ENCODE peak calls at places on chromosomes 1 and 21, in four cellular contexts. One of them, this sample, is unnamed.
A peak's percentile ranks its signal among the peaks of the same experiment; 100 is the strongest.

GRCh38 chr1:26345718-26346117 is 8.2 kb downstream of the CRYBG2 start:
- ATAC-seq in HCT116: no peak
- ATAC-seq in right lobe of liver: no peak
- ATAC-seq in lung: no peak
- ATAC-seq in this sample: no peak

GRCh38 chr21:33109574-33110339 is 39.8 kb downstream of the OLIG1 start:
- ATAC-seq in lung: no peak
- ATAC-seq in HCT116: no peak
- ATAC-seq in right lobe of liver: no peak
- ATAC-seq in this sample: peak; percentile 13

GRCh38 chr1:117851687-117852086 is 77.7 kb downstream of the GDAP2 start:
- ATAC-seq in right lobe of liver: no peak
- ATAC-seq in HCT116: no peak
- ATAC-seq in lung: no peak
- ATAC-seq in this sample: no peak

GRCh38 chr1:163410073-163410522 is 88.3 kb downstream of the NUF2 start:
- ATAC-seq in HCT116: peak; percentile 34
- ATAC-seq in right lobe of liver: peak; percentile 63
- ATAC-seq in lung: no peak
- ATAC-seq in this sample: no peak

GRCh38 chr21:42942244-42942643 is 16.8 kb upstream of the ERVH48-1 start:
- ATAC-seq in lung: no peak
- ATAC-seq in right lobe of liver: no peak
- ATAC-seq in HCT116: no peak
- ATAC-seq in this sample: no peak

GRCh38 chr1:202857136-202857610 is 31.8 kb downstream of the RABIF start:
- ATAC-seq in lung: no peak
- ATAC-seq in right lobe of liver: peak; percentile 3
- ATAC-seq in HCT116: no peak
- ATAC-seq in this sample: no peak

GRCh38 chr1:17561252-17561558 is 21.7 kb downstream of the ARHGEF10L start:
- ATAC-seq in right lobe of liver: no peak
- ATAC-seq in lung: no peak
- ATAC-seq in HCT116: peak; percentile 16
- ATAC-seq in this sample: peak; percentile 45

GRCh38 chr1:109927908-109928307 is 17.3 kb downstream of the CSF1 start:
- ATAC-seq in HCT116: no peak
- ATAC-seq in lung: peak; percentile 32
- ATAC-seq in right lobe of liver: peak; percentile 67
- ATAC-seq in this sample: peak; percentile 76

GRCh38 chr1:154407021-154407865 is 2.1 kb downstream of the IL6R start:
- ATAC-seq in HCT116: no peak
- ATAC-seq in right lobe of liver: peak; percentile 10
- ATAC-seq in lung: peak; percentile 15
- ATAC-seq in this sample: no peak

GRCh38 chr1:89671775-89672488 is 39.0 kb downstream of the LRRC8C start:
- ATAC-seq in HCT116: no peak
- ATAC-seq in right lobe of liver: no peak
- ATAC-seq in lung: no peak
- ATAC-seq in this sample: no peak

GRCh38 chr21:20662523-20662922 is 335.7 kb upstream of the NCAM2 start:
- ATAC-seq in lung: no peak
- ATAC-seq in HCT116: no peak
- ATAC-seq in right lobe of liver: no peak
- ATAC-seq in this sample: no peak

GRCh38 chr1:152479792-152480595 is 30.6 kb upstream of the LCE5A start:
- ATAC-seq in lung: no peak
- ATAC-seq in HCT116: peak; percentile 100
- ATAC-seq in right lobe of liver: no peak
- ATAC-seq in this sample: no peak

GRCh38 chr1:192476802-192477298 is 98.7 kb upstream of the RGS1 start:
- ATAC-seq in right lobe of liver: peak; percentile 60
- ATAC-seq in lung: peak; percentile 80
- ATAC-seq in HCT116: no peak
- ATAC-seq in this sample: peak; percentile 65

GRCh38 chr1:13809461-13810159 is 109.6 kb downstream of the PRDM2 start:
- ATAC-seq in HCT116: no peak
- ATAC-seq in right lobe of liver: no peak
- ATAC-seq in lung: no peak
- ATAC-seq in this sample: no peak

GRCh38 chr1:17027403-17027802 is 15.7 kb upstream of the ATP13A2 start:
- ATAC-seq in right lobe of liver: peak; percentile 38
- ATAC-seq in lung: peak; percentile 58
- ATAC-seq in HCT116: peak; percentile 38
- ATAC-seq in this sample: no peak

GRCh38 chr1:29121951-29122661 is 1.6 kb downstream of the TMEM200B start:
- ATAC-seq in right lobe of liver: no peak
- ATAC-seq in HCT116: peak; percentile 17
- ATAC-seq in lung: no peak
- ATAC-seq in this sample: peak; percentile 1

GRCh38 chr1:234887026-234887910 is 241.4 kb downstream of the TOMM20 start:
- ATAC-seq in right lobe of liver: no peak
- ATAC-seq in lung: no peak
- ATAC-seq in HCT116: no peak
- ATAC-seq in this sample: peak; percentile 71

GRCh38 chr1:74824497-74825107 is 91.7 kb downstream of the TYW3 start:
- ATAC-seq in HCT116: no peak
- ATAC-seq in right lobe of liver: no peak
- ATAC-seq in lung: no peak
- ATAC-seq in this sample: no peak

GRCh38 chr1:66352783-66353182 is 181.2 kb upstream of the SGIP1 start:
- ATAC-seq in HCT116: no peak
- ATAC-seq in lung: no peak
- ATAC-seq in right lobe of liver: no peak
- ATAC-seq in this sample: no peak

GRCh38 chr1:206716519-206717236 is 32.0 kb downstream of the MAPKAPK2 start:
- ATAC-seq in HCT116: no peak
- ATAC-seq in right lobe of liver: no peak
- ATAC-seq in lung: no peak
- ATAC-seq in this sample: no peak

GRCh38 chr21:15466329-15466728 is 263.5 kb upstream of the USP25 start:
- ATAC-seq in right lobe of liver: no peak
- ATAC-seq in HCT116: no peak
- ATAC-seq in lung: no peak
- ATAC-seq in this sample: no peak

GRCh38 chr1:98211271-98211840 is 290.5 kb upstream of the DPYD start:
- ATAC-seq in HCT116: no peak
- ATAC-seq in lung: no peak
- ATAC-seq in right lobe of liver: no peak
- ATAC-seq in this sample: no peak

GRCh38 chr1:19547814-19548213 is 62.5 kb upstream of the CAPZB start:
- ATAC-seq in HCT116: no peak
- ATAC-seq in right lobe of liver: peak; percentile 20
- ATAC-seq in lung: no peak
- ATAC-seq in this sample: no peak

GRCh38 chr1:103517380-103518047 is 8.0 kb upstream of the RNPC3 start:
- ATAC-seq in right lobe of liver: no peak
- ATAC-seq in lung: no peak
- ATAC-seq in HCT116: no peak
- ATAC-seq in this sample: no peak

GRCh38 chr1:185474440-185475149 is 157.6 kb upstream of the IVNS1ABP start:
- ATAC-seq in right lobe of liver: no peak
- ATAC-seq in HCT116: no peak
- ATAC-seq in lung: no peak
- ATAC-seq in this sample: no peak

GRCh38 chr1:151370211-151370911 is 2.1 kb downstream of the SELENBP1 start:
- ATAC-seq in lung: no peak
- ATAC-seq in HCT116: no peak
- ATAC-seq in right lobe of liver: no peak
- ATAC-seq in this sample: no peak

GRCh38 chr1:216560527-216560926 is 137.3 kb upstream of the USH2A start:
- ATAC-seq in lung: no peak
- ATAC-seq in HCT116: no peak
- ATAC-seq in right lobe of liver: no peak
- ATAC-seq in this sample: no peak

GRCh38 chr1:193031431-193031830 is 27.7 kb downstream of the UCHL5 start:
- ATAC-seq in HCT116: peak; percentile 61
- ATAC-seq in right lobe of liver: peak; percentile 59
- ATAC-seq in lung: no peak
- ATAC-seq in this sample: no peak

GRCh38 chr1:149995927-149996326 is 14.6 kb downstream of the OTUD7B start:
- ATAC-seq in HCT116: no peak
- ATAC-seq in lung: peak; percentile 19
- ATAC-seq in right lobe of liver: peak; percentile 72
- ATAC-seq in this sample: no peak

DNA sequence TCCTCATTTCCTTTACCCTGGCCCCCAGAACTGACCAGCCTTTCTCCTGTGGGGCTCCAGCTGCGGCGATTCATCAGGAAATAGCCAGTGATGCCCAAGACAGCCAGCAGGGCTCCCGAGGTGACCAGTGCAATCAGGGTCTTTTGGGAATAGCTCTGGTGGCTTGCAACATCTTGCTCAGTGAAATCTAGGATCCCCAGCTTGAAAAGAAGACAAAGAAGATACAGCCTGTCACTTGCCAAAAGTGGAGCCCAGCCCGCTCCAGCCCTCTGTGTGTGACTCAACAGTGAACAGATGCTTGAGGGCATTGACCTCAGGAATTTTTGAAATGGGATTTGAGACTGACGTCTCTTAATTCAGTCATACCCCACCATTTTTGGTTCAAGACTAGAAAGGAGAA is 22.3 kb downstream of the CD34 start:
- ATAC-seq in right lobe of liver: no peak
- ATAC-seq in lung: no peak
- ATAC-seq in HCT116: no peak
- ATAC-seq in this sample: peak; percentile 57
- TF ChIP-seq CTCF in right lobe of liver: no peak
- TF ChIP-seq CTCF in lung: no peak
- TF ChIP-seq CTCF in HCT116: no peak
- TF ChIP-seq CTCF in this sample: no peak

DNA sequence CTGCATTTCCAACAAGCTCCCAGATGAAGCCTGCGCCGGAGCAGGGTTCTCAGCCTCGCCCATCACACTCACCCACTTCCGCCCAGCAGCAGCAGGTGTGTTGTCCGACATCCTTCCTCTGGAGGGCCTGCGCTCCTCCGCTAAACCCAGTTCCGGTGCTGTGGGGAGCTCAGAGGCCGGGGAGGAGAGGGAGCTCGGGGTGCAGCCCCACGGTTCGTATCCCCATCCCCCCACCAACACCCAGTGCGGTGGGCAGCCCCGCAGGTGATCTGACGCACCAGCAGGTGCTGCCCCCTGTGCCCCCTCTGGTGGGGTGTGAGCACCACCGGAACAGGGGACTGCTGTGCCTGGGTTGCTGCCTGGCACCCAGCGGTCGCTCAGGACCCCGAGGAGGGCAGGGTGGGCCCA is 3.4 kb upstream of the PEX10 start:
- ATAC-seq in right lobe of liver: no peak
- ATAC-seq in HCT116: no peak
- ATAC-seq in lung: no peak
- ATAC-seq in this sample: no peak
- H3K4me3 ChIP-seq in right lobe of liver: no peak overlapping the region
- H3K4me3 ChIP-seq in HCT116: no peak overlapping the region
- H3K4me3 ChIP-seq in lung: no peak overlapping the region
- H3K4me3 ChIP-seq in this sample: no peak overlapping the region

GRCh38 chr1:164774413-164774812 is 215.4 kb downstream of the PBX1 start:
- ATAC-seq in HCT116: no peak
- ATAC-seq in lung: no peak
- ATAC-seq in right lobe of liver: no peak
- ATAC-seq in this sample: no peak
- TF ChIP-seq CTCF in HCT116: no peak
- TF ChIP-seq CTCF in lung: no peak
- TF ChIP-seq CTCF in right lobe of liver: no peak
- TF ChIP-seq CTCF in this sample: no peak

GRCh38 chr21:46665566-46665965 is 30.1 kb downstream of the PRMT2 start:
- ATAC-seq in HCT116: no peak
- ATAC-seq in lung: no peak
- ATAC-seq in right lobe of liver: no peak
- ATAC-seq in this sample: no peak

GRCh38 chr21:46664316-46664995 is 29.0 kb downstream of the PRMT2 start:
- ATAC-seq in lung: no peak
- ATAC-seq in right lobe of liver: no peak
- ATAC-seq in HCT116: no peak
- ATAC-seq in this sample: no peak

GRCh38 chr21:46667735-46668380 is 32.4 kb downstream of the PRMT2 start:
- ATAC-seq in lung: peak; percentile 59
- ATAC-seq in HCT116: peak; percentile 77
- ATAC-seq in right lobe of liver: peak; percentile 21
- ATAC-seq in this sample: no peak

GRCh38 chr21:46668381-46668780 is 32.9 kb downstream of the PRMT2 start:
- ATAC-seq in right lobe of liver: no peak
- ATAC-seq in lung: no peak
- ATAC-seq in HCT116: no peak
- ATAC-seq in this sample: no peak

GRCh38 chr21:46667191-46667734 is 31.8 kb downstream of the PRMT2 start:
- ATAC-seq in right lobe of liver: no peak
- ATAC-seq in HCT116: peak; percentile 77
- ATAC-seq in lung: no peak
- ATAC-seq in this sample: no peak
- H3K4me3 ChIP-seq in right lobe of liver: no peak overlapping the region
- H3K4me3 ChIP-seq in HCT116: peak overlapping the region; percentile 51
- H3K4me3 ChIP-seq in lung: peak overlapping the region; percentile 18
- H3K4me3 ChIP-seq in this sample: peak overlapping the region; percentile 48

GRCh38 chr21:44800103-44800502 is 1.5 kb downstream of the UBE2G2 start:
- ATAC-seq in HCT116: no peak
- ATAC-seq in right lobe of liver: no peak
- ATAC-seq in lung: no peak
- ATAC-seq in this sample: no peak
- TF ChIP-seq CTCF in HCT116: no peak
- TF ChIP-seq CTCF in right lobe of liver: peak; percentile 22
- TF ChIP-seq CTCF in lung: no peak
- TF ChIP-seq CTCF in this sample: no peak

GRCh38 chr1:90725961-90726715 is 9.0 kb upstream of the BARHL2 start:
- ATAC-seq in right lobe of liver: peak; percentile 20
- ATAC-seq in HCT116: no peak
- ATAC-seq in lung: no peak
- ATAC-seq in this sample: no peak
- H3K4me3 ChIP-seq in right lobe of liver: no peak overlapping the region
- H3K4me3 ChIP-seq in HCT116: no peak overlapping the region
- H3K4me3 ChIP-seq in lung: no peak overlapping the region
- H3K4me3 ChIP-seq in this sample: peak overlapping the region; percentile 39

GRCh38 chr21:28793043-28793442 is 199.6 kb downstream of the LTN1 start:
- ATAC-seq in HCT116: no peak
- ATAC-seq in right lobe of liver: peak; percentile 87
- ATAC-seq in lung: no peak
- ATAC-seq in this sample: no peak
- TF ChIP-seq CTCF in HCT116: no peak
- TF ChIP-seq CTCF in right lobe of liver: peak; percentile 56
- TF ChIP-seq CTCF in lung: no peak
- TF ChIP-seq CTCF in this sample: peak; percentile 37

GRCh38 chr1:21613072-21613867 is 55.9 kb downstream of the RAP1GAP start:
- ATAC-seq in lung: no peak
- ATAC-seq in HCT116: no peak
- ATAC-seq in right lobe of liver: no peak
- ATAC-seq in this sample: no peak
- H3K4me3 ChIP-seq in lung: no peak overlapping the region
- H3K4me3 ChIP-seq in HCT116: no peak overlapping the region
- H3K4me3 ChIP-seq in right lobe of liver: no peak overlapping the region
- H3K4me3 ChIP-seq in this sample: no peak overlapping the region

GRCh38 chr1:23824711-23825075 is 536 bp downstream of the HMGCL start:
- ATAC-seq in HCT116: no peak
- ATAC-seq in lung: no peak
- ATAC-seq in right lobe of liver: peak; percentile 71
- ATAC-seq in this sample: peak; percentile 8
- TF ChIP-seq CTCF in HCT116: no peak
- TF ChIP-seq CTCF in lung: no peak
- TF ChIP-seq CTCF in right lobe of liver: no peak
- TF ChIP-seq CTCF in this sample: no peak

This sample was measured in gastroesophageal sphincter.